ENCODE peak calls at places on chromosomes 2 and 18, in seven cellular contexts. U is neural progenitor cell, Z is GM12865, K is suprapubic skin, A is heart right ventricle, R is neural crest cell, V is adrenal gland. F is an unnamed sample.

GRCh38 chr2:40416486-40416885 is 35.4 kb downstream of the SLC8A1 start:
- DNase-seq in R (no peak), A (no peak), K (no peak), U (no peak), V (no peak), Z (no peak), F (no peak)

GRCh38 chr18:44729631-44730101 is 49.0 kb downstream of the SETBP1 start:
- DNase-seq in K (no peak), R (no peak), Z (peak; percentile 35), A (no peak), V (no peak), U (no peak), F (no peak)

GRCh38 chr18:47996091-47996541 is 65.7 kb upstream of the SMAD2 start:
- DNase-seq in Z (no peak), K (no peak), V (no peak), R (no peak), U (peak; percentile 88), A (no peak), F (no peak)

GRCh38 chr2:235480614-235481013 is 13.2 kb upstream of the AGAP1 start:
- DNase-seq in K (no peak), U (no peak), Z (peak; percentile 12), A (no peak), R (no peak), V (no peak), F (no peak)

GRCh38 chr2:47002031-47002430 is 86.4 kb upstream of the MCFD2 start:
- DNase-seq in R (no peak), V (no peak), Z (no peak), K (no peak), A (no peak), U (peak; percentile 65), F (no peak)

GRCh38 chr18:75438891-75439290 is 11.4 kb upstream of the SMIM21 start:
- DNase-seq in Z (no peak), A (no peak), K (no peak), U (no peak), R (no peak), V (no peak), F (no peak)

GRCh38 chr2:67169417-67170140 is 227.6 kb upstream of the ETAA1 start:
- DNase-seq in A (no peak), R (no peak), Z (no peak), U (no peak), K (no peak), V (no peak), F (no peak)

GRCh38 chr2:159658887-159659437 is 42.6 kb upstream of the BAZ2B start:
- DNase-seq in V (peak; percentile 73), U (no peak), Z (no peak), A (no peak), R (no peak), K (no peak), F (no peak)

GRCh38 chr2:134261398-134262131 is 7.7 kb downstream of the MGAT5 start:
- DNase-seq in A (no peak), V (no peak), Z (peak; percentile 61), U (peak; percentile 25), R (no peak), K (no peak), F (no peak)

GRCh38 chr2:109382236-109382930 is 231.4 kb downstream of the SEPTIN10 start:
- DNase-seq in A (no peak), Z (no peak), U (no peak), R (no peak), K (peak; percentile 35), V (no peak), F (peak; percentile 47)

GRCh38 chr2:237873382-237873781 is 14.0 kb downstream of the RAMP1 start:
- DNase-seq in R (no peak), Z (no peak), V (no peak), A (no peak), K (no peak), U (no peak), F (no peak)

GRCh38 chr18:42030586-42031182 is 75.7 kb downstream of the PIK3C3 start:
- DNase-seq in K (no peak), Z (peak; percentile 10), U (peak; percentile 50), R (peak; percentile 12), V (peak; percentile 22), A (no peak), F (no peak)

GRCh38 chr18:23542471-23542870 is 39.2 kb downstream of the RMC1 start:
- DNase-seq in R (no peak), K (no peak), V (no peak), Z (no peak), U (no peak), A (no peak), F (no peak)

GRCh38 chr2:20611077-20611843 is 39.6 kb downstream of the HS1BP3 start:
- DNase-seq in K (peak; percentile 78), V (peak; percentile 67), Z (no peak), U (no peak), A (peak; percentile 94), R (no peak), F (no peak)

GRCh38 chr2:204505946-204506345 is 39.3 kb upstream of the PARD3B start:
- DNase-seq in Z (no peak), A (no peak), V (no peak), U (no peak), R (no peak), K (no peak), F (no peak)

GRCh38 chr18:57659463-57660102 is 37.9 kb upstream of the NARS1 start:
- DNase-seq in A (no peak), K (no peak), Z (no peak), U (no peak), R (no peak), V (no peak), F (no peak)

GRCh38 chr2:238376884-238377391 is 49.8 kb upstream of the ASB1 start:
- DNase-seq in R (no peak), A (no peak), U (no peak), Z (peak; percentile 50), K (no peak), V (no peak), F (no peak)

GRCh38 chr2:170462433-170463205 is 252.5 kb upstream of the SP5 start:
- DNase-seq in Z (peak; percentile 2), K (no peak), R (no peak), V (no peak), U (no peak), A (no peak), F (no peak)

GRCh38 chr18:48816554-48816953 is 134.2 kb downstream of the SMAD7 start:
- DNase-seq in U (no peak), K (peak; percentile 26), R (no peak), Z (no peak), A (no peak), V (peak; percentile 2), F (peak; percentile 39)

GRCh38 chr18:69586581-69586980 is 185.9 kb downstream of the DOK6 start:
- DNase-seq in Z (no peak), U (no peak), V (no peak), R (no peak), A (no peak), K (no peak), F (no peak)

DNA sequence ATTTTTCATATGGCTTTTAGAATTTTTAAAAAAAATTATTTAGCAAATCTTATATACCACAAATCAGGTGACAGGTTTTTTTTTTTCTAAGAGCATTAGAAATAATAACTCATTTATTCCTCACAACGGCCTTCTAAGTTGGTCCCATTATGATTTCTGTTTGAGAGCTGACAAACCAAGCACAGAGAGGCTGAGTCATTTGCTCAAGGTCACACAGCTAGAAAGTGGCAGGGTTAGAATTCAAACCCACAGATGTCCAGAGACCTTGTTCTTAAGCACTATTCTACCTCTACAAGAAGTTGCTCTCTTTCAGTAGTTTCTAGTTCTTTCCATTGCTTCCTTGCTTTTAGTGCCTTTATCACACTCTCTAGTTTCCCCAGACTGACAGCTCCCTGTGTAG is 28.8 kb upstream of the LPIN1 start:
- DNase-seq in V (no peak), K (no peak), Z (no peak), U (no peak), A (no peak), R (no peak), F (no peak)
- TF ChIP-seq CTCF in V (no peak), K (no peak), Z (no peak), U (no peak), A (no peak), R (no peak), F (no peak)

DNA sequence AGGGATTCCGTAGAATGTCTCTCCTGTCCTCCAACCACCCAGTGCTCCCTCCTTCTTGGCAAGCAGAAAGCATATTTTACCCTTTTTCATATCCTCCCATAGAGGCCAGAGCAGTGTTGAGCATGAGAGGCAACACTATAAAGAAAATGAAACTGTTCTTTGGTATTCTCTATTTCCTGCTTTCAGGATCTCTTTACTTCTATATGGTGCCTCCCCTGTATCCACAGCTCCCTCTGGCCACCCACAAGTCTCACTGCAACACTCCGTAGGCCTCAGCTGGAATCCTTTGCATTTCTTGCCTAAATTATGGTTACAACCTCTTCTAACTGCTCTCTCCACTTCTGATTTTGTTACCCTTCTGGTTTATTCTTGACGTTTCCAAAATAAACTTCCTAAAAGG is 74.9 kb upstream of the C2orf15 start:
- DNase-seq in V (no peak), U (peak; percentile 34), A (no peak), K (no peak), R (no peak), Z (peak; percentile 88), F (no peak)
- TF ChIP-seq CTCF in V (no peak), U (peak; percentile 39), A (no peak), K (peak; percentile 28), R (no peak), Z (peak; percentile 42), F (no peak)

GRCh38 chr18:77132369-77133050 is at the start of gene MBP:
- DNase-seq in V (no peak), Z (peak; percentile 83), A (peak; percentile 50), R (peak; percentile 28), K (peak; percentile 85), U (peak; percentile 73), F (peak; percentile 78)

GRCh38 chr18:77133051-77133919 is 702 bp upstream of the MBP start:
- DNase-seq in A (peak; percentile 29), R (no peak), Z (no peak), V (no peak), U (peak; percentile 52), K (peak; percentile 82), F (peak; percentile 70)

GRCh38 chr18:77134611-77135010 is 2.0 kb upstream of the MBP start:
- DNase-seq in K (no peak), Z (no peak), U (no peak), A (no peak), R (no peak), V (no peak), F (no peak)

GRCh38 chr18:77135339-77136075 is 2.9 kb upstream of the MBP start:
- DNase-seq in Z (no peak), A (no peak), K (no peak), V (no peak), R (no peak), U (no peak), F (peak; percentile 59)

DNA sequence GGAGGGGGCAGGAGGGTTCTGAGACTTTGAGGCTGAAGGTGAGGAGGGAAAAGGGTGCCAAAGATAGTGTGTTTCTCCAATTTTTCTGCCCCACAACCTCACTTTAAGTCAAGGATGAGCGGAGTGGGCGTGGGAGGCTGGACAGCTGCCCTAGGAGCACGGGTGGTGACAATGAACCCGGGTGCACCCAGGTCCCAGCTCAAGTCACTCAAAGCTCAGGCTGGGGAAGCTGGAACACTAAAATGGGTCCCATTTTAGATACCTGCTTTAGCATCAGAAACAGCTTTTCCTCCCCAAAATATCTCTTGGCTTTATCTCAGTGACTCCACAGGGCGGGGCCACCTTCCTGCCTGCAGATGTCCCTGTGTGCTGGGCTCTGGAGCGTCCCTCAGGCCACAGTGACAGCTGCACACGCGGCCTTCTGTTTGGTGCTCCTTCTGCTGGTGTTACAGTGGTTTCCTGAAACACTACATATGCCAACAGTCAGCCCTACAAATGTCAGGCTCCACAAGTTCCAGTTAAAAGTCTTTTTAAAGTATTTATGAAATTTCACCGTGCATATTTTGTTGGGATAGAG is 1.4 kb upstream of the MBP start:
- DNase-seq in A (peak; percentile 53), U (peak; percentile 40), V (peak; percentile 59), K (no peak), Z (peak; percentile 35), R (no peak), F (peak; percentile 48)
- TF ChIP-seq CTCF in A (no peak), U (no peak), V (no peak), K (peak; percentile 11), Z (no peak), R (no peak), F (no peak)

GRCh38 chr18:1177232-1177631 is 272.6 kb downstream of the ADCYAP1 start:
- DNase-seq in U (no peak), V (no peak), R (no peak), Z (no peak), K (no peak), A (no peak), F (no peak)
- TF ChIP-seq CTCF in U (no peak), V (no peak), R (no peak), Z (no peak), K (no peak), A (no peak), F (no peak)